ENCODE peak calls at places on chromosomes 11 and 22, in ten cellular contexts. One of them, this sample, is unnamed.

GRCh38 chr22:49255154-49255553 is 572.5 kb downstream of the BRD1 start:
- DNase-seq in HFFc6: no peak
- DNase-seq in omental fat pad: no peak
- DNase-seq in activated B cell treated with CpG ODN at 0.5 μM for 24 hours: no peak
- DNase-seq in heart left ventricle: no peak
- DNase-seq in kidney epithelial cell: no peak
- DNase-seq in pancreas: peak; percentile 41
- DNase-seq in thoracic aorta: no peak
- DNase-seq in AG04450: no peak
- DNase-seq in gastrocnemius medialis: no peak
- DNase-seq in this sample: no peak

GRCh38 chr22:26846645-26847044 is 189.3 kb downstream of the MIAT start:
- DNase-seq in HFFc6: no peak
- DNase-seq in omental fat pad: no peak
- DNase-seq in activated B cell treated with CpG ODN at 0.5 μM for 24 hours: no peak
- DNase-seq in heart left ventricle: no peak
- DNase-seq in kidney epithelial cell: peak; percentile 34
- DNase-seq in pancreas: no peak
- DNase-seq in thoracic aorta: no peak
- DNase-seq in AG04450: no peak
- DNase-seq in gastrocnemius medialis: no peak
- DNase-seq in this sample: no peak

GRCh38 chr11:130765951-130766649 is 150.2 kb downstream of the SNX19 start:
- DNase-seq in HFFc6: peak; percentile 30
- DNase-seq in omental fat pad: no peak
- DNase-seq in activated B cell treated with CpG ODN at 0.5 μM for 24 hours: no peak
- DNase-seq in heart left ventricle: no peak
- DNase-seq in kidney epithelial cell: no peak
- DNase-seq in pancreas: no peak
- DNase-seq in thoracic aorta: no peak
- DNase-seq in AG04450: no peak
- DNase-seq in gastrocnemius medialis: no peak
- DNase-seq in this sample: peak; percentile 63

GRCh38 chr11:27373392-27373791 is 10.4 kb upstream of the CCDC34 start:
- DNase-seq in HFFc6: no peak
- DNase-seq in omental fat pad: no peak
- DNase-seq in activated B cell treated with CpG ODN at 0.5 μM for 24 hours: no peak
- DNase-seq in heart left ventricle: no peak
- DNase-seq in kidney epithelial cell: no peak
- DNase-seq in pancreas: no peak
- DNase-seq in thoracic aorta: no peak
- DNase-seq in AG04450: no peak
- DNase-seq in gastrocnemius medialis: no peak
- DNase-seq in this sample: no peak

GRCh38 chr11:68632802-68633201 is 51.5 kb upstream of the GAL start:
- DNase-seq in HFFc6: peak; percentile 24
- DNase-seq in omental fat pad: no peak
- DNase-seq in activated B cell treated with CpG ODN at 0.5 μM for 24 hours: no peak
- DNase-seq in heart left ventricle: no peak
- DNase-seq in kidney epithelial cell: peak; percentile 21
- DNase-seq in pancreas: peak; percentile 54
- DNase-seq in thoracic aorta: no peak
- DNase-seq in AG04450: peak; percentile 16
- DNase-seq in gastrocnemius medialis: no peak
- DNase-seq in this sample: no peak

GRCh38 chr22:49163258-49163959 is 664.3 kb downstream of the BRD1 start:
- DNase-seq in HFFc6: no peak
- DNase-seq in omental fat pad: no peak
- DNase-seq in activated B cell treated with CpG ODN at 0.5 μM for 24 hours: no peak
- DNase-seq in heart left ventricle: no peak
- DNase-seq in kidney epithelial cell: no peak
- DNase-seq in pancreas: peak; percentile 33
- DNase-seq in thoracic aorta: no peak
- DNase-seq in AG04450: no peak
- DNase-seq in gastrocnemius medialis: no peak
- DNase-seq in this sample: no peak

GRCh38 chr11:86727105-86727504 is 54.7 kb upstream of the ME3 start:
- DNase-seq in HFFc6: no peak
- DNase-seq in omental fat pad: no peak
- DNase-seq in activated B cell treated with CpG ODN at 0.5 μM for 24 hours: no peak
- DNase-seq in heart left ventricle: no peak
- DNase-seq in kidney epithelial cell: no peak
- DNase-seq in pancreas: no peak
- DNase-seq in thoracic aorta: no peak
- DNase-seq in AG04450: no peak
- DNase-seq in gastrocnemius medialis: no peak
- DNase-seq in this sample: no peak

GRCh38 chr11:11534981-11535380 is 86.8 kb downstream of the GALNT18 start:
- DNase-seq in HFFc6: no peak
- DNase-seq in omental fat pad: no peak
- DNase-seq in activated B cell treated with CpG ODN at 0.5 μM for 24 hours: no peak
- DNase-seq in heart left ventricle: no peak
- DNase-seq in kidney epithelial cell: no peak
- DNase-seq in pancreas: no peak
- DNase-seq in thoracic aorta: no peak
- DNase-seq in AG04450: peak; percentile 8
- DNase-seq in gastrocnemius medialis: no peak
- DNase-seq in this sample: no peak

GRCh38 chr11:108341654-108342053 is 118.8 kb downstream of the ATM start:
- DNase-seq in HFFc6: no peak
- DNase-seq in omental fat pad: no peak
- DNase-seq in activated B cell treated with CpG ODN at 0.5 μM for 24 hours: no peak
- DNase-seq in heart left ventricle: no peak
- DNase-seq in kidney epithelial cell: no peak
- DNase-seq in pancreas: no peak
- DNase-seq in thoracic aorta: no peak
- DNase-seq in AG04450: no peak
- DNase-seq in gastrocnemius medialis: no peak
- DNase-seq in this sample: no peak

DNA sequence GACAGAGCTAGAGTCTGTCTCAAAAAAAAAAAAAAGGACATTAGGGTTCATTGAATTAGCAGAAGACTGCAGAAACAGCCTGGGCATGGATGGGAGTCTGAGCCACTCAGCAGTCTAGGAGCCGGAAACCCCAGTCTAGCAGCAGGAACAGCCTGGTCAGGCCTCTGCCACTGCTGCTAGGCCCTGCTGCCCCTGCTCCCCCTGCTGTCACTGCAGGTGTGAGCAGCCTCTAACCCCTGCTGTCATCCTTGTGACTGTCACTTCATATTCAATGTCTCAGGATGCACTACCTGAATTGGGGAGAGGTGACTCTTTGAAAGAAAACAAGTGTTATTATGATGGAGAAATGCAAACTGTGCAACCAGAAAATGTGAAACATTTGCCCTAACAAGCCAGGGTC is 7.0 kb upstream of the DDX17 start:
- DNase-seq in HFFc6: no peak
- DNase-seq in omental fat pad: no peak
- DNase-seq in activated B cell treated with CpG ODN at 0.5 μM for 24 hours: no peak
- DNase-seq in heart left ventricle: no peak
- DNase-seq in kidney epithelial cell: no peak
- DNase-seq in pancreas: no peak
- DNase-seq in thoracic aorta: no peak
- DNase-seq in AG04450: no peak
- DNase-seq in gastrocnemius medialis: no peak
- DNase-seq in this sample: peak; percentile 28
- TF ChIP-seq CTCF in HFFc6: no peak
- TF ChIP-seq CTCF in omental fat pad: no peak
- TF ChIP-seq CTCF in activated B cell treated with CpG ODN at 0.5 μM for 24 hours: no peak
- TF ChIP-seq CTCF in heart left ventricle: no peak
- TF ChIP-seq CTCF in kidney epithelial cell: no peak
- TF ChIP-seq CTCF in pancreas: no peak
- TF ChIP-seq CTCF in thoracic aorta: no peak
- TF ChIP-seq CTCF in AG04450: no peak
- TF ChIP-seq CTCF in gastrocnemius medialis: no peak
- TF ChIP-seq CTCF in this sample: peak; percentile 77

GRCh38 chr11:106309070-106309684 is 231.7 kb downstream of the AASDHPPT start:
- DNase-seq in HFFc6: no peak
- DNase-seq in omental fat pad: no peak
- DNase-seq in activated B cell treated with CpG ODN at 0.5 μM for 24 hours: no peak
- DNase-seq in heart left ventricle: no peak
- DNase-seq in kidney epithelial cell: no peak
- DNase-seq in pancreas: no peak
- DNase-seq in thoracic aorta: no peak
- DNase-seq in AG04450: no peak
- DNase-seq in gastrocnemius medialis: no peak
- DNase-seq in this sample: no peak

GRCh38 chr11:106304274-106304673 is 226.8 kb downstream of the AASDHPPT start:
- DNase-seq in HFFc6: peak; percentile 28
- DNase-seq in omental fat pad: no peak
- DNase-seq in activated B cell treated with CpG ODN at 0.5 μM for 24 hours: no peak
- DNase-seq in heart left ventricle: no peak
- DNase-seq in kidney epithelial cell: no peak
- DNase-seq in pancreas: no peak
- DNase-seq in thoracic aorta: no peak
- DNase-seq in AG04450: peak; percentile 23
- DNase-seq in gastrocnemius medialis: no peak
- DNase-seq in this sample: no peak

GRCh38 chr11:106305458-106305857 is 228.0 kb downstream of the AASDHPPT start:
- DNase-seq in HFFc6: no peak
- DNase-seq in omental fat pad: no peak
- DNase-seq in activated B cell treated with CpG ODN at 0.5 μM for 24 hours: no peak
- DNase-seq in heart left ventricle: no peak
- DNase-seq in kidney epithelial cell: no peak
- DNase-seq in pancreas: no peak
- DNase-seq in thoracic aorta: no peak
- DNase-seq in AG04450: no peak
- DNase-seq in gastrocnemius medialis: no peak
- DNase-seq in this sample: no peak

GRCh38 chr11:106302416-106302815 is 225.0 kb downstream of the AASDHPPT start:
- DNase-seq in HFFc6: no peak
- DNase-seq in omental fat pad: no peak
- DNase-seq in activated B cell treated with CpG ODN at 0.5 μM for 24 hours: no peak
- DNase-seq in heart left ventricle: no peak
- DNase-seq in kidney epithelial cell: no peak
- DNase-seq in pancreas: no peak
- DNase-seq in thoracic aorta: no peak
- DNase-seq in AG04450: no peak
- DNase-seq in gastrocnemius medialis: no peak
- DNase-seq in this sample: no peak

DNA sequence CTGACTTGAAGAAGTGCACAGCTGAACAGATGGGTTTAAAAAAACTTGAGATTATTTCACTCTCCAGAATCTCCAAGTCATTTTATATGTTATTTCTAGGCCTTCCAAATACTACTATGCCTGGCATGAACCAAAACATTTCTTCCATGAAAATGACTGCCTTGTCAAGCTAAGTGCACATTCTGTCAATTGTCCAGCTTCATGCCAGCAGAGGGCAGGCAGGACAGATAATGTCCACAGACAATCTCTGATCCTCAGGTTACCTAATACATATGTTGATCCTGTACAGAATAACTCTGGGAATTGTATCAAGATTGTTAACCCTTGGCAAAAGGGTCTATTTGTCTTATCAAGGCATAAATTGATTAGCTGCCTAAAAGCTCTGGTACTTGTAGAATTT is 229.5 kb downstream of the AASDHPPT start:
- DNase-seq in HFFc6: no peak
- DNase-seq in omental fat pad: no peak
- DNase-seq in activated B cell treated with CpG ODN at 0.5 μM for 24 hours: no peak
- DNase-seq in heart left ventricle: no peak
- DNase-seq in kidney epithelial cell: no peak
- DNase-seq in pancreas: no peak
- DNase-seq in thoracic aorta: no peak
- DNase-seq in AG04450: no peak
- DNase-seq in gastrocnemius medialis: no peak
- DNase-seq in this sample: no peak
- TF ChIP-seq CTCF in HFFc6: peak; percentile 55
- TF ChIP-seq CTCF in omental fat pad: no peak
- TF ChIP-seq CTCF in activated B cell treated with CpG ODN at 0.5 μM for 24 hours: no peak
- TF ChIP-seq CTCF in heart left ventricle: no peak
- TF ChIP-seq CTCF in kidney epithelial cell: peak; percentile 36
- TF ChIP-seq CTCF in pancreas: no peak
- TF ChIP-seq CTCF in thoracic aorta: no peak
- TF ChIP-seq CTCF in AG04450: peak; percentile 26
- TF ChIP-seq CTCF in gastrocnemius medialis: no peak
- TF ChIP-seq CTCF in this sample: no peak

DNA sequence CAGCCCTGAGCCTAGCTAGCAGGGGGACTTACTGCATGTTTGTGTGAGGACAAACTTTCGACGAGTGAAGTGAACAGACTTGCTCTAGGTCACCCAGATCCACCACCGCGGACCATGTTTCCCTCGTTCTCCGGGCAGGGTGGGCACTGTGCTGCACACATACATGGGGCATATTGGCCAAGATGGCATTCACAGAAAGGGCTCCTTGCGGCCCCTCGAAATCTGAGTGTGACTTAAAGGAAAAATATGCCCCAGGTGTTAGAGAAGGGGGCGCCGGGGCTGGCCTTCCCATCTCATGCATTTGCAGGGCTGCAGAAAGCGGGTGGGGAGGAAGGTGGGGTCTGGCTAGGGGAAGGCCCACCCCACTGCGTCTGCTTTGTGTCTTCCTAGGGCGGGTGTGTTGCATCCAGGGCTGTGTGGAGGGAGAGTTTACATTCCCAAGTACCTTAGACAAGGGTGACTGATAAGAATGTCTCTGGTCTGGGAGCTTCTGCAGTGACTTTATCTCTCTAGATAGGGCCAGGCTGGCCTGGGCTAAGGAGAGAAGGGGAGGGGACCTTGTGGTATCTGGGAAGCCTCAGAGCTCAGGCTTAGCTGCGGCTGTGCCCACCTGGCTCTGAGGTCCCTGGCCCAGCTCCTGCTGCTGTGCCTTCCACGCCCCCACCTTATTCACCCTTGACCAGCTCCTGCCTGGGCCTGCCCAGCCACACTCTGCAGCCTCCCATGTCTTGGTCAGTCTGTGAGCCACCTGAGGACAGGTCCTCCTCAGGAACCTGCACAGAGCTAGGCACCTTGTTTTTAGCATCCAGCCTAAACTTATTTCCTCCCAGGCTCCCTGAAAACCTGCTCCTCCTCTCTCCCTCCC is 45.8 kb downstream of the LRRC32 start:
- DNase-seq in HFFc6: no peak
- DNase-seq in omental fat pad: no peak
- DNase-seq in activated B cell treated with CpG ODN at 0.5 μM for 24 hours: no peak
- DNase-seq in heart left ventricle: no peak
- DNase-seq in kidney epithelial cell: no peak
- DNase-seq in pancreas: no peak
- DNase-seq in thoracic aorta: no peak
- DNase-seq in AG04450: no peak
- DNase-seq in gastrocnemius medialis: no peak
- DNase-seq in this sample: no peak
- TF ChIP-seq CTCF in HFFc6: no peak
- TF ChIP-seq CTCF in omental fat pad: no peak
- TF ChIP-seq CTCF in activated B cell treated with CpG ODN at 0.5 μM for 24 hours: no peak
- TF ChIP-seq CTCF in heart left ventricle: no peak
- TF ChIP-seq CTCF in kidney epithelial cell: no peak
- TF ChIP-seq CTCF in pancreas: no peak
- TF ChIP-seq CTCF in thoracic aorta: no peak
- TF ChIP-seq CTCF in AG04450: no peak
- TF ChIP-seq CTCF in gastrocnemius medialis: no peak
- TF ChIP-seq CTCF in this sample: no peak

DNA sequence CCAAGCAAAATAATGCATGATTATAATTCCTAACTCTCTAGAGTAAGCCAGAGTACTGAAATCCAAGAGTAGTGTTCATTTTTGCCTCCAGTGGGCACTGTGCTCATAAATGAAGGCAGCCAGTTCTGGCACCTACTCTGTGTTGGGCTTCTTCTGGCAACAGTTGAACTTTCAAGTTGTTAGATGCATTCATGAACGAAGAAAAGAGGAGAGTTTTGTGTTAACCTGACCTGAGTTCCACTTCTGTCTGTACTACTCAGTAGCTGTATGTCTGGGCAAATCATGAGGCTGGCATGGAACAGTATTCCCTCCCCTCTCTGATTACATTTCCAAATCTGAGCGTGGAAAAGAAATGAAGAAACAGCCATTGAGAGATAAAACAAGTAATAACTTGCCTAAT is 20.3 kb upstream of the TENM4 start:
- DNase-seq in HFFc6: peak; percentile 58
- DNase-seq in omental fat pad: no peak
- DNase-seq in activated B cell treated with CpG ODN at 0.5 μM for 24 hours: no peak
- DNase-seq in heart left ventricle: no peak
- DNase-seq in kidney epithelial cell: no peak
- DNase-seq in pancreas: no peak
- DNase-seq in thoracic aorta: no peak
- DNase-seq in AG04450: no peak
- DNase-seq in gastrocnemius medialis: no peak
- DNase-seq in this sample: no peak
- TF ChIP-seq CTCF in HFFc6: peak; percentile 86
- TF ChIP-seq CTCF in omental fat pad: no peak
- TF ChIP-seq CTCF in activated B cell treated with CpG ODN at 0.5 μM for 24 hours: no peak
- TF ChIP-seq CTCF in heart left ventricle: peak; percentile 49
- TF ChIP-seq CTCF in kidney epithelial cell: peak; percentile 77
- TF ChIP-seq CTCF in pancreas: no peak
- TF ChIP-seq CTCF in thoracic aorta: peak; percentile 47
- TF ChIP-seq CTCF in AG04450: peak; percentile 74
- TF ChIP-seq CTCF in gastrocnemius medialis: no peak
- TF ChIP-seq CTCF in this sample: peak; percentile 71